ENCODE peak calls at places on chromosomes 13 and 19, in five cellular contexts. X is H9, J is H1, L is trophoblast cell, S is mesenchymal stem cell. O is an unnamed sample.

GRCh38 chr19:45733160-45733810 is at the start of gene MEIOSIN:
- DNase-seq in J (no peak), S (no peak), L (no peak), X (no peak), O (no peak)

GRCh38 chr13:97852181-97852874 is 101.1 kb upstream of the IPO5 start:
- DNase-seq in X (no peak), J (no peak), L (no peak), S (no peak), O (no peak)

GRCh38 chr19:5341981-5342380 is 1.4 kb upstream of the PTPRS start:
- DNase-seq in S (no peak), J (no peak), L (peak; percentile 30), X (no peak), O (no peak)

GRCh38 chr19:21474671-21475181 is 30.7 kb upstream of the ZNF429 start:
- DNase-seq in J (no peak), L (peak; percentile 92), X (peak; percentile 95), S (peak; percentile 64), O (peak; percentile 32)

GRCh38 chr13:85148009-85148408 is 651.2 kb downstream of the SLITRK6 start:
- DNase-seq in X (no peak), J (no peak), S (no peak), L (no peak), O (peak; percentile 64)

GRCh38 chr13:95536629-95537241 is 15.8 kb upstream of the CLDN10 start:
- DNase-seq in S (peak; percentile 34), X (no peak), J (no peak), L (peak; percentile 72), O (no peak)

GRCh38 chr19:47284324-47284899 is 9.7 kb downstream of the INAFM1 start:
- DNase-seq in J (peak; percentile 60), S (peak; percentile 61), X (no peak), L (peak; percentile 90), O (peak; percentile 69)

GRCh38 chr19:22422220-22422619 is at the start of gene ZNF98:
- DNase-seq in L (peak; percentile 23), J (no peak), S (no peak), X (no peak), O (no peak)

GRCh38 chr19:29478578-29479565 is 46.9 kb upstream of the VSTM2B start:
- DNase-seq in L (peak; percentile 28), S (no peak), X (peak; percentile 90), J (peak; percentile 85), O (peak; percentile 43)

GRCh38 chr19:16180611-16181010 is 4.6 kb upstream of the FAM32A start:
- DNase-seq in L (peak; percentile 35), X (no peak), S (peak; percentile 64), J (no peak), O (no peak)
- H3K14ac ChIP-seq in L (no peak overlapping the region), X (no peak overlapping the region), S (no peak overlapping the region), J (no peak overlapping the region), O (no peak overlapping the region)

DNA sequence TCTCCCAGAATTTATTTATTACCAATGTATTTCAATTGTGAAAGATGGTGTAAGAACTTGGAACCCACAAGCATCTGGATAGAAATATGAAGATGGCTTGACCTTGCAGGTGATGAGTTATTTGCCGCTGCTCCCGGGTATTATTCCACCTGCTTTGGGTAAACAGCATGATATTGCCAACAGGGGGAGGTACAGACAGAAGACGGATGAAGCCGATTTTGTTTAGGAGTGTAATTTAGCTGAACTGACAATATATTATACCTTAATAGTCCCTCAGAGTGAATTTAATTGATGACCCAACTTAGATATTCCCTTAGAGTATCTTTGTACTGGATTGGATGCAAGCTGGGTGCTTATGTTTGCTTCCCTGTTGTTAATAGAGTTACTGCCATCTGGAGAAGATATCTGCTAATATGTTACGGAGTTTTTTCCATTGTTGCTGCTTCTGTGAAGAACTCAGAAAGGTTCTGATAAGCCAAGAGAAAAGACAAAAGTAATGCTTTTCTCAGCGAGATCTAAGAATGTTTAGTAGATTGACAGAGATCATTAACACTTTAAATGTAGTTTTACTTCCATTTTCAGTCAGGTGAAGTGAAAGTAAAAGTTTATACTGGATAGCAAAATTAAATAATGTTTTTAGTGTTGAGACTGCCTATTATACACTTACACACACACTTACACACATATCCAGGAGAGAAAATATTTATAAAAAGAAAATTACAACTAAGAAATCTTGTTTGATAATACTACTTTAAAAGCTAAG is 2220.8 kb upstream of the PCDH20 start:
- DNase-seq in L (no peak), X (no peak), J (no peak), S (no peak), O (no peak)
- H2BK12ac ChIP-seq in L (no peak overlapping the region), X (no peak overlapping the region), J (no peak overlapping the region), S (no peak overlapping the region), O (no peak overlapping the region)

GRCh38 chr19:801861-802496 is 4.7 kb downstream of the PTBP1 start:
- DNase-seq in J (no peak), X (peak; percentile 30), L (no peak), S (no peak), O (no peak)

GRCh38 chr19:802888-803561 is 5.8 kb downstream of the PTBP1 start:
- DNase-seq in X (peak; percentile 27), J (no peak), S (no peak), L (no peak), O (no peak)

GRCh38 chr19:800360-801029 is 3.2 kb downstream of the PTBP1 start:
- DNase-seq in S (no peak), L (peak; percentile 75), J (no peak), X (no peak), O (no peak)

GRCh38 chr19:802497-802887 is 5.2 kb downstream of the PTBP1 start:
- DNase-seq in X (peak; percentile 26), S (no peak), J (no peak), L (peak; percentile 22), O (no peak)

DNA sequence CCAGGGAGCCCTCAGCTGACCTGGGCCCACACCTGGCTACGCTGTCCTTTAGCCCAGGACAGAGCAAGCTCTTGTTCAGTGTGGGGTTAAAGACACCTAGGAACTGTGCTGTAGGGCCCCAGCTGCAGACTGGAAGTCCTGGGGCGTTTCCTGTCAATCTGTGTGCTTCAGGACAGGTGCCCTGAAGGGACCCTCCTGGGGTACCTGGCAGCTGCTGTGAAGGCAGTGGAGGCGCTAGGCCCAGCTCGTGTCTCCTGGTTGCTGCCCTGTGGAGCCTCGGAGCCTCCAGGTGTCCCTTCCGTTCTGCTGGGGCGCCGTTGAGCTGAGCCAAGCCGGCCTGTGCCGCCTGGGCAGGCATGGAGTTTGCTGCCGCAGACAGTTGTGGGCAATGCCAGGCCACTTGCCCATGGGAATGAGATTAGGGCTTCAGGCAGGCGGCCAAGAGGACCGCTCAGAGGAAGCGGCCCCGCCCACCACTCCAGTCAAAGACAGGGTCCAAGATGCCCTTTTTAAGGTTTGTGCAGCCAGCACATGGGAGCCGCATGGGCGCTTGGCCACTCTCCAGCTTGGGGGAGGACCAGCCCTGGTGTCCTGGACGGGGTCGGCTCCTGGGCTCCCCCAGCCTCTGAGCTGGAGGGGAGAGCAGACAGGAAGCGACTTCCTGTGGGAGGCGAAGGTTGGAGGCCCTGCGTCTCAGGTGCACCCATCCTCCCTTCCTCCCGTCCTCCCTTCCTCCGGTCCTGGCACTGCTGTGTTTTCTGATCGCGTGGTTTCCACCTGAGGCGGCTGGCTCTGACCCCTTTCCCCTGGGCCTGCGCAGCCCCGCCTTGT is 4.0 kb downstream of the PTBP1 start:
- DNase-seq in L (peak; percentile 9), J (no peak), S (no peak), X (no peak), O (no peak)
- H3K14ac ChIP-seq in L (no peak overlapping the region), J (no peak overlapping the region), S (no peak overlapping the region), X (no peak overlapping the region), O (peak overlapping the region; percentile 71)

GRCh38 chr13:42649761-42650289 is 75.9 kb downstream of the TNFSF11 start:
- DNase-seq in X (no peak), L (no peak), S (peak; percentile 10), J (no peak), O (no peak)
- H2BK12ac ChIP-seq in X (no peak overlapping the region), L (no peak overlapping the region), S (no peak overlapping the region), J (no peak overlapping the region), O (no peak overlapping the region)

GRCh38 chr13:42271337-42272114 is 426 bp upstream of the AKAP11 start:
- DNase-seq in S (peak; percentile 98), L (peak; percentile 98), J (peak; percentile 89), X (peak; percentile 97), O (peak; percentile 95)

GRCh38 chr13:42274386-42275097 is 2.6 kb downstream of the AKAP11 start:
- DNase-seq in J (no peak), X (no peak), S (no peak), L (no peak), O (no peak)

GRCh38 chr13:42270857-42271215 is 1.1 kb upstream of the AKAP11 start:
- DNase-seq in S (no peak), X (no peak), L (no peak), J (no peak), O (no peak)

GRCh38 chr13:42272115-42272756 is at the start of gene AKAP11:
- DNase-seq in L (peak; percentile 45), S (peak; percentile 74), J (peak; percentile 73), X (no peak), O (no peak)

GRCh38 chr13:42272776-42273175 is 824 bp downstream of the AKAP11 start:
- DNase-seq in L (no peak), S (no peak), X (no peak), J (no peak), O (no peak)
- H3K14ac ChIP-seq in L (no peak overlapping the region), S (no peak overlapping the region), X (no peak overlapping the region), J (no peak overlapping the region), O (no peak overlapping the region)

DNA sequence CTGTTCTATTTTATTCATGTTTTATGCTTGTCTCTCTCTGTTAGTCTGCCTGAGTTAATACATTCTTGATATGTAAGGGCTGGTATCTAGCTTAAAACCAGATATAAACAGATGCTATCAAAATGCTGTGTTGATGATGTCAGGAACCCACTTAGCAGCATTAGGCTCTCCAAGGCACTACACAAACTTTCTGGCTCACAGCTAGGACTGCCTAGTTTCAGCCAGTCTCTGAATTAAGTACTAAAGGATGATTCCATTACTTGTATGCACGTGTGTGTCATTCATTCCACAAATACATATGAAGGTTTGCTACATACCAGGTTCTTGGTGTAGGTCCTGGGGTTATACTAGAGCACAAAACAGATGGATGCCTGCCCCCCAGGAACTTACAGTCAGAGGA is 151.4 kb downstream of the RGCC start:
- DNase-seq in X (no peak), L (peak; percentile 50), J (no peak), S (no peak), O (no peak)
- H2BK12ac ChIP-seq in X (no peak overlapping the region), L (no peak overlapping the region), J (no peak overlapping the region), S (no peak overlapping the region), O (no peak overlapping the region)

DNA sequence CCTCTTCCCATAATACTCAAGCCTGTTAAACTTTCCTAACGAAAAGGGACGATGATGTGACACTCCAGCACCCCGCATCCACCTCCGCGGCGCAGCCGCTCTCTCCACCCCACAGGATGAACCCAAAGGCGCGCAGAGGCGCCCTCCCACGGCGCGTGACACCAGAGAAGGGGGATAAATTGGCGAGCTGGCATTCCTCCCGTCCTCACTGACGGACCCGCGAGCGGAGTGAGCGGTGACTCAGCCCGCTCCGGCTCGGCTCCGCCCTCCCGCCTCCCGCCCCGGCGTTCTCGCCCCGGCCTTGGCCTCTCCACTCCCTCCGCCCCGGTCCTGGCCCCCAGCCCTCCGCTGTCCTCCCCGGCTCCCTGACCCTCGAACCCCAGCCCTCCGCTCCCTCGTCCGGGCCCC is 590 bp downstream of the TUBGCP3 start:
- DNase-seq in J (peak; percentile 83), L (peak; percentile 81), S (peak; percentile 92), X (peak; percentile 63), O (peak; percentile 58)
- H3K14ac ChIP-seq in J (no peak overlapping the region), L (peak overlapping the region; percentile 99), S (peak overlapping the region; percentile 100), X (peak overlapping the region; percentile 97), O (peak overlapping the region; percentile 98)

GRCh38 chr19:32240316-32240715 is 105.1 kb upstream of the ZNF507 start:
- DNase-seq in S (no peak), L (no peak), X (no peak), J (peak; percentile 7), O (no peak)
- H2BK12ac ChIP-seq in S (no peak overlapping the region), L (no peak overlapping the region), X (no peak overlapping the region), J (no peak overlapping the region), O (no peak overlapping the region)

GRCh38 chr19:55598034-55598433 is 1.3 kb downstream of the FIZ1 start:
- DNase-seq in L (no peak), S (no peak), X (peak; percentile 85), J (peak; percentile 48), O (no peak)
- H3K14ac ChIP-seq in L (no peak overlapping the region), S (no peak overlapping the region), X (no peak overlapping the region), J (no peak overlapping the region), O (no peak overlapping the region)